ENCODE peak calls at places on chromosomes 6 and 20, in nine cellular contexts. One of them, this sample, is unnamed.

GRCh38 chr6:136103763-136104311 is 146.3 kb downstream of the MTFR2 start:
- DNase-seq in LNCaP clone FGC: no peak
- DNase-seq in heart left ventricle: peak
- DNase-seq in progenitor cell of endocrine pancreas: no peak
- DNase-seq in cardiac fibroblast: peak
- DNase-seq in Calu3: no peak
- DNase-seq in BJ: no peak
- DNase-seq in astrocyte of the spinal cord: no peak
- DNase-seq in nephron progenitor cell: no peak
- DNase-seq in this sample: no peak

GRCh38 chr6:67000121-67000520 is 1293.1 kb upstream of the EYS start:
- DNase-seq in progenitor cell of endocrine pancreas: no peak
- DNase-seq in Calu3: no peak
- DNase-seq in LNCaP clone FGC: no peak
- DNase-seq in astrocyte of the spinal cord: no peak
- DNase-seq in cardiac fibroblast: no peak
- DNase-seq in BJ: no peak
- DNase-seq in nephron progenitor cell: no peak
- DNase-seq in heart left ventricle: no peak
- DNase-seq in this sample: no peak

GRCh38 chr6:165663736-165664552 is 903 bp upstream of the PDE10A start:
- DNase-seq in progenitor cell of endocrine pancreas: no peak
- DNase-seq in astrocyte of the spinal cord: no peak
- DNase-seq in BJ: no peak
- DNase-seq in nephron progenitor cell: peak
- DNase-seq in LNCaP clone FGC: no peak
- DNase-seq in cardiac fibroblast: peak
- DNase-seq in Calu3: peak
- DNase-seq in heart left ventricle: peak
- DNase-seq in this sample: peak

GRCh38 chr6:18302561-18303439 is 38.5 kb upstream of the DEK start:
- DNase-seq in Calu3: no peak
- DNase-seq in progenitor cell of endocrine pancreas: no peak
- DNase-seq in nephron progenitor cell: no peak
- DNase-seq in astrocyte of the spinal cord: peak
- DNase-seq in BJ: no peak
- DNase-seq in heart left ventricle: no peak
- DNase-seq in cardiac fibroblast: peak
- DNase-seq in LNCaP clone FGC: no peak
- DNase-seq in this sample: no peak

GRCh38 chr20:25250508-25250907 is 2.6 kb downstream of the PYGB start:
- DNase-seq in Calu3: no peak
- DNase-seq in astrocyte of the spinal cord: peak
- DNase-seq in nephron progenitor cell: no peak
- DNase-seq in heart left ventricle: no peak
- DNase-seq in progenitor cell of endocrine pancreas: no peak
- DNase-seq in LNCaP clone FGC: no peak
- DNase-seq in cardiac fibroblast: no peak
- DNase-seq in BJ: no peak
- DNase-seq in this sample: no peak

GRCh38 chr20:63103402-63104311 is 96.9 kb upstream of the BHLHE23 start:
- DNase-seq in astrocyte of the spinal cord: no peak
- DNase-seq in heart left ventricle: no peak
- DNase-seq in LNCaP clone FGC: no peak
- DNase-seq in progenitor cell of endocrine pancreas: no peak
- DNase-seq in BJ: no peak
- DNase-seq in Calu3: no peak
- DNase-seq in cardiac fibroblast: no peak
- DNase-seq in nephron progenitor cell: no peak
- DNase-seq in this sample: no peak

GRCh38 chr6:54194067-54194466 is 82.8 kb downstream of the MLIP start:
- DNase-seq in LNCaP clone FGC: no peak
- DNase-seq in Calu3: no peak
- DNase-seq in nephron progenitor cell: no peak
- DNase-seq in astrocyte of the spinal cord: peak
- DNase-seq in BJ: peak
- DNase-seq in heart left ventricle: no peak
- DNase-seq in cardiac fibroblast: peak
- DNase-seq in progenitor cell of endocrine pancreas: no peak
- DNase-seq in this sample: no peak

GRCh38 chr6:144581807-144582537 is 296.8 kb downstream of the UTRN start:
- DNase-seq in heart left ventricle: no peak
- DNase-seq in LNCaP clone FGC: no peak
- DNase-seq in astrocyte of the spinal cord: peak
- DNase-seq in Calu3: peak
- DNase-seq in nephron progenitor cell: peak
- DNase-seq in BJ: no peak
- DNase-seq in progenitor cell of endocrine pancreas: no peak
- DNase-seq in cardiac fibroblast: peak
- DNase-seq in this sample: no peak

GRCh38 chr6:92848459-92848858 is 570.9 kb downstream of the EPHA7 start:
- DNase-seq in nephron progenitor cell: no peak
- DNase-seq in progenitor cell of endocrine pancreas: no peak
- DNase-seq in astrocyte of the spinal cord: no peak
- DNase-seq in Calu3: no peak
- DNase-seq in LNCaP clone FGC: no peak
- DNase-seq in heart left ventricle: no peak
- DNase-seq in cardiac fibroblast: no peak
- DNase-seq in BJ: no peak
- DNase-seq in this sample: no peak

GRCh38 chr6:36874016-36874442 is 574 bp downstream of the PPIL1 start:
- DNase-seq in Calu3: no peak
- DNase-seq in LNCaP clone FGC: no peak
- DNase-seq in astrocyte of the spinal cord: no peak
- DNase-seq in progenitor cell of endocrine pancreas: no peak
- DNase-seq in BJ: no peak
- DNase-seq in heart left ventricle: no peak
- DNase-seq in nephron progenitor cell: no peak
- DNase-seq in cardiac fibroblast: peak
- DNase-seq in this sample: no peak

GRCh38 chr6:167137881-167138280 is 15.0 kb downstream of the CCR6 start:
- DNase-seq in progenitor cell of endocrine pancreas: no peak
- DNase-seq in nephron progenitor cell: no peak
- DNase-seq in cardiac fibroblast: no peak
- DNase-seq in astrocyte of the spinal cord: no peak
- DNase-seq in LNCaP clone FGC: no peak
- DNase-seq in heart left ventricle: no peak
- DNase-seq in BJ: no peak
- DNase-seq in Calu3: no peak
- DNase-seq in this sample: no peak

GRCh38 chr6:146902846-146903245 is 301.4 kb upstream of the STXBP5 start:
- DNase-seq in progenitor cell of endocrine pancreas: no peak
- DNase-seq in nephron progenitor cell: no peak
- DNase-seq in astrocyte of the spinal cord: no peak
- DNase-seq in cardiac fibroblast: no peak
- DNase-seq in heart left ventricle: no peak
- DNase-seq in BJ: no peak
- DNase-seq in Calu3: no peak
- DNase-seq in LNCaP clone FGC: no peak
- DNase-seq in this sample: no peak

GRCh38 chr6:107458687-107459282 is 579 bp downstream of the PDSS2 start:
- DNase-seq in heart left ventricle: no peak
- DNase-seq in Calu3: peak
- DNase-seq in BJ: no peak
- DNase-seq in nephron progenitor cell: no peak
- DNase-seq in progenitor cell of endocrine pancreas: peak
- DNase-seq in astrocyte of the spinal cord: peak
- DNase-seq in cardiac fibroblast: peak
- DNase-seq in LNCaP clone FGC: no peak
- DNase-seq in this sample: no peak

GRCh38 chr6:68958327-68958726 is 323.2 kb downstream of the ADGRB3 start:
- DNase-seq in cardiac fibroblast: peak
- DNase-seq in Calu3: no peak
- DNase-seq in LNCaP clone FGC: no peak
- DNase-seq in progenitor cell of endocrine pancreas: no peak
- DNase-seq in BJ: no peak
- DNase-seq in nephron progenitor cell: no peak
- DNase-seq in astrocyte of the spinal cord: no peak
- DNase-seq in heart left ventricle: no peak
- DNase-seq in this sample: no peak

GRCh38 chr20:63457737-63458136 is 14.7 kb downstream of the KCNQ2 start:
- DNase-seq in nephron progenitor cell: no peak
- DNase-seq in cardiac fibroblast: peak
- DNase-seq in Calu3: peak
- DNase-seq in astrocyte of the spinal cord: no peak
- DNase-seq in heart left ventricle: peak
- DNase-seq in BJ: no peak
- DNase-seq in progenitor cell of endocrine pancreas: no peak
- DNase-seq in LNCaP clone FGC: no peak
- DNase-seq in this sample: no peak

DNA sequence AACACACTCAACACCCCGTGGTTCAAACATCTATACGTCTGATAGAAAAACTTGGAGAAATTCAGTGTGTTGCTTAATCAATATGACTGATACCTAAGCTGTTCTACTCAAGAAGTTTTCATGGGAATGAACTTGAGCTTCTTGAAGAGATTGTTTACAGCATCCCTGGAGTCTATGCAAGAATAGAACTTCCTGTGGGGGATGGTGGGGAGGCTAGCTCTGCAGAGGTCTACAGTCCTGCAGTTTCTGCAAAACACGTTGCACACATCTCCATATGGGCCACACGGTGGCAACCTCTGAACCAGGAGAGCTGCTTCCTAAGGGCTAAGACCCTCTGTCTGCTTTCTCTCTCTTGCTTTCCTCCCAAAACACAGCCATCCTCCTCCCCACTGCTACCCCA is 32.7 kb upstream of the FANCE start:
- DNase-seq in cardiac fibroblast: peak
- DNase-seq in nephron progenitor cell: no peak
- DNase-seq in BJ: no peak
- DNase-seq in astrocyte of the spinal cord: peak
- DNase-seq in heart left ventricle: no peak
- DNase-seq in progenitor cell of endocrine pancreas: no peak
- DNase-seq in LNCaP clone FGC: no peak
- DNase-seq in Calu3: no peak
- DNase-seq in this sample: no peak
- TF ChIP-seq CTCF in cardiac fibroblast: peak
- TF ChIP-seq CTCF in nephron progenitor cell: peak
- TF ChIP-seq CTCF in BJ: peak
- TF ChIP-seq CTCF in astrocyte of the spinal cord: peak
- TF ChIP-seq CTCF in heart left ventricle: no peak
- TF ChIP-seq CTCF in progenitor cell of endocrine pancreas: peak
- TF ChIP-seq CTCF in LNCaP clone FGC: no peak
- TF ChIP-seq CTCF in Calu3: no peak
- TF ChIP-seq CTCF in this sample: peak

GRCh38 chr6:148521586-148521985 is 178.9 kb downstream of the SASH1 start:
- DNase-seq in LNCaP clone FGC: no peak
- DNase-seq in astrocyte of the spinal cord: peak
- DNase-seq in progenitor cell of endocrine pancreas: no peak
- DNase-seq in cardiac fibroblast: peak
- DNase-seq in Calu3: no peak
- DNase-seq in heart left ventricle: no peak
- DNase-seq in nephron progenitor cell: no peak
- DNase-seq in BJ: no peak
- DNase-seq in this sample: no peak

GRCh38 chr6:148523551-148523950 is 180.9 kb downstream of the SASH1 start:
- DNase-seq in BJ: no peak
- DNase-seq in LNCaP clone FGC: no peak
- DNase-seq in heart left ventricle: no peak
- DNase-seq in astrocyte of the spinal cord: no peak
- DNase-seq in cardiac fibroblast: no peak
- DNase-seq in progenitor cell of endocrine pancreas: no peak
- DNase-seq in nephron progenitor cell: no peak
- DNase-seq in Calu3: no peak
- DNase-seq in this sample: no peak

GRCh38 chr6:148521158-148521557 is 178.5 kb downstream of the SASH1 start:
- DNase-seq in BJ: no peak
- DNase-seq in cardiac fibroblast: no peak
- DNase-seq in nephron progenitor cell: no peak
- DNase-seq in Calu3: no peak
- DNase-seq in progenitor cell of endocrine pancreas: no peak
- DNase-seq in heart left ventricle: no peak
- DNase-seq in LNCaP clone FGC: peak
- DNase-seq in astrocyte of the spinal cord: no peak
- DNase-seq in this sample: no peak

GRCh38 chr6:148524509-148524908 is 181.9 kb downstream of the SASH1 start:
- DNase-seq in cardiac fibroblast: peak
- DNase-seq in BJ: no peak
- DNase-seq in nephron progenitor cell: no peak
- DNase-seq in Calu3: no peak
- DNase-seq in heart left ventricle: no peak
- DNase-seq in LNCaP clone FGC: no peak
- DNase-seq in progenitor cell of endocrine pancreas: no peak
- DNase-seq in astrocyte of the spinal cord: peak
- DNase-seq in this sample: no peak

GRCh38 chr6:148523051-148523450 is 180.4 kb downstream of the SASH1 start:
- DNase-seq in BJ: no peak
- DNase-seq in astrocyte of the spinal cord: peak
- DNase-seq in heart left ventricle: no peak
- DNase-seq in cardiac fibroblast: peak
- DNase-seq in Calu3: no peak
- DNase-seq in progenitor cell of endocrine pancreas: no peak
- DNase-seq in nephron progenitor cell: no peak
- DNase-seq in LNCaP clone FGC: no peak
- DNase-seq in this sample: no peak
- TF ChIP-seq CTCF in BJ: no peak
- TF ChIP-seq CTCF in astrocyte of the spinal cord: no peak
- TF ChIP-seq CTCF in heart left ventricle: no peak
- TF ChIP-seq CTCF in cardiac fibroblast: no peak
- TF ChIP-seq CTCF in Calu3: no peak
- TF ChIP-seq CTCF in progenitor cell of endocrine pancreas: no peak
- TF ChIP-seq CTCF in nephron progenitor cell: no peak
- TF ChIP-seq CTCF in LNCaP clone FGC: no peak
- TF ChIP-seq CTCF in this sample: no peak

GRCh38 chr6:31581511-31582229 is 554 bp downstream of the LTB start:
- DNase-seq in nephron progenitor cell: peak
- DNase-seq in BJ: no peak
- DNase-seq in astrocyte of the spinal cord: no peak
- DNase-seq in LNCaP clone FGC: no peak
- DNase-seq in heart left ventricle: no peak
- DNase-seq in progenitor cell of endocrine pancreas: no peak
- DNase-seq in Calu3: peak
- DNase-seq in cardiac fibroblast: no peak
- DNase-seq in this sample: no peak
- TF ChIP-seq CTCF in nephron progenitor cell: no peak
- TF ChIP-seq CTCF in BJ: no peak
- TF ChIP-seq CTCF in astrocyte of the spinal cord: no peak
- TF ChIP-seq CTCF in LNCaP clone FGC: no peak
- TF ChIP-seq CTCF in heart left ventricle: no peak
- TF ChIP-seq CTCF in progenitor cell of endocrine pancreas: no peak
- TF ChIP-seq CTCF in Calu3: no peak
- TF ChIP-seq CTCF in cardiac fibroblast: no peak
- TF ChIP-seq CTCF in this sample: no peak

DNA sequence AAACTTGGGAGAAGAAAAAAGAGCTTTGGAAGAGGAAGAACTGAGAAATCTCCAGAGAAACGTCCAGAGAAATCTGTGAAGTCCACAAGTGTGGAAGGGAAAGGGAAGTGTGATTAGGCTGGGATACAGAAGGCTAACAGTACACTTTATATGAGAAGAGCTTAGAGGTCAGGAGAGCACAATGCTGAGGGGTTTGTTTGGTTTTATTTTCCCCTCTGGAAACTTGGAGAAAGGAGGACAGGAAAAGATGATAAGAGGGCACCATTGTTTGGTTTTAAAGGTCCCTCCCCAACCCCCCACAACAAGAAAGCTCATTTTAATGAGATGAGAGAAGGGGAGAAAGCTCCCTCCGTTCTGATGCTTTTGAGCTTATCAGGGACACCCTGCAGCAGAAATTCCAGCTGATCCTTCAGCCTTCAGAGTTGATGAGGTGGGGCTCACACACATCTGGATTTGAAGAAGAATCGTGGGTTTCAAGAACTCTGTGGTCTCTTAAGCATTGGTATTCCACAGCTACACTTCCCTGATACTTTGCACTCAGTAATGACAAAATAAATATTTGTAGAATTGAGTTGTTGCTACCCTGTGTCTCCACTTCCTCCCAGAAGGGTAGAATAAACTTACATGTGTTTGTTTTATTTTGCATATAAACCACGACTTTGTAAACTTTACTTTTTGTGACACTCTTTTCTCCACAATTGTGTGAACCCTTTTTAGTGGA is 1.9 kb downstream of the NT5E start:
- DNase-seq in astrocyte of the spinal cord: no peak
- DNase-seq in progenitor cell of endocrine pancreas: no peak
- DNase-seq in Calu3: no peak
- DNase-seq in nephron progenitor cell: no peak
- DNase-seq in heart left ventricle: no peak
- DNase-seq in LNCaP clone FGC: no peak
- DNase-seq in cardiac fibroblast: no peak
- DNase-seq in BJ: no peak
- DNase-seq in this sample: no peak
- TF ChIP-seq CTCF in astrocyte of the spinal cord: no peak
- TF ChIP-seq CTCF in progenitor cell of endocrine pancreas: no peak
- TF ChIP-seq CTCF in Calu3: no peak
- TF ChIP-seq CTCF in nephron progenitor cell: no peak
- TF ChIP-seq CTCF in heart left ventricle: no peak
- TF ChIP-seq CTCF in LNCaP clone FGC: no peak
- TF ChIP-seq CTCF in cardiac fibroblast: no peak
- TF ChIP-seq CTCF in BJ: no peak
- TF ChIP-seq CTCF in this sample: no peak

This sample was measured in type B pancreatic cell.